ENCODE peak calls at places on chromosomes 1 and 21, in five cellular contexts. One of them, this sample, is unnamed.
A peak's percentile ranks its signal among the peaks of the same experiment; 100 is the strongest.

GRCh38 chr1:51331206-51332100 is 1.1 kb upstream of the TTC39A start:
- DNase-seq in T-helper 2 cell: no peak
- DNase-seq in GM04504: peak; percentile 24
- DNase-seq in endothelial cell: no peak
- DNase-seq in lower leg skin: peak; percentile 84
- DNase-seq in this sample: peak; percentile 56

GRCh38 chr1:177969825-177970371 is at the start of gene SEC16B:
- DNase-seq in T-helper 2 cell: no peak
- DNase-seq in lower leg skin: no peak
- DNase-seq in GM04504: no peak
- DNase-seq in endothelial cell: no peak
- DNase-seq in this sample: no peak

GRCh38 chr1:27388337-27389005 is 4.0 kb upstream of the GPR3 start:
- DNase-seq in endothelial cell: peak; percentile 63
- DNase-seq in T-helper 2 cell: peak; percentile 60
- DNase-seq in lower leg skin: peak; percentile 95
- DNase-seq in GM04504: no peak
- DNase-seq in this sample: no peak

GRCh38 chr1:100423832-100424337 is 71.6 kb downstream of the CDC14A start:
- DNase-seq in lower leg skin: no peak
- DNase-seq in endothelial cell: no peak
- DNase-seq in T-helper 2 cell: peak; percentile 81
- DNase-seq in GM04504: no peak
- DNase-seq in this sample: no peak

GRCh38 chr1:21766210-21766609 is 16.7 kb downstream of the USP48 start:
- DNase-seq in endothelial cell: no peak
- DNase-seq in T-helper 2 cell: peak; percentile 32
- DNase-seq in GM04504: no peak
- DNase-seq in lower leg skin: no peak
- DNase-seq in this sample: no peak

GRCh38 chr1:185694081-185694480 is 40.1 kb upstream of the HMCN1 start:
- DNase-seq in endothelial cell: no peak
- DNase-seq in lower leg skin: no peak
- DNase-seq in GM04504: no peak
- DNase-seq in T-helper 2 cell: peak; percentile 75
- DNase-seq in this sample: no peak

GRCh38 chr21:15722591-15723324 is 7.0 kb upstream of the USP25 start:
- DNase-seq in lower leg skin: no peak
- DNase-seq in endothelial cell: no peak
- DNase-seq in GM04504: no peak
- DNase-seq in T-helper 2 cell: no peak
- DNase-seq in this sample: no peak

GRCh38 chr1:102919659-102920058 is 188.7 kb downstream of the COL11A1 start:
- DNase-seq in T-helper 2 cell: no peak
- DNase-seq in GM04504: peak; percentile 9
- DNase-seq in lower leg skin: no peak
- DNase-seq in endothelial cell: no peak
- DNase-seq in this sample: no peak

GRCh38 chr1:46599044-46599970 is 4.8 kb downstream of the MKNK1 start:
- DNase-seq in GM04504: no peak
- DNase-seq in endothelial cell: no peak
- DNase-seq in T-helper 2 cell: peak; percentile 59
- DNase-seq in lower leg skin: no peak
- DNase-seq in this sample: no peak

GRCh38 chr21:42160950-42161225 is 58.1 kb upstream of the ABCG1 start:
- DNase-seq in T-helper 2 cell: no peak
- DNase-seq in endothelial cell: no peak
- DNase-seq in lower leg skin: peak; percentile 67
- DNase-seq in GM04504: no peak
- DNase-seq in this sample: no peak

GRCh38 chr1:18329469-18329868 is 151.3 kb upstream of the KLHDC7A start:
- DNase-seq in GM04504: no peak
- DNase-seq in T-helper 2 cell: no peak
- DNase-seq in lower leg skin: no peak
- DNase-seq in endothelial cell: no peak
- DNase-seq in this sample: no peak

GRCh38 chr1:66258404-66259105 is 275.4 kb upstream of the SGIP1 start:
- DNase-seq in lower leg skin: no peak
- DNase-seq in endothelial cell: no peak
- DNase-seq in GM04504: no peak
- DNase-seq in T-helper 2 cell: peak; percentile 63
- DNase-seq in this sample: no peak

GRCh38 chr1:30900486-30900885 is 8.1 kb downstream of the SDC3 start:
- DNase-seq in GM04504: no peak
- DNase-seq in T-helper 2 cell: no peak
- DNase-seq in lower leg skin: no peak
- DNase-seq in endothelial cell: no peak
- DNase-seq in this sample: no peak

GRCh38 chr1:205963352-205963751 is 20.1 kb upstream of the SLC26A9 start:
- DNase-seq in T-helper 2 cell: no peak
- DNase-seq in endothelial cell: no peak
- DNase-seq in GM04504: peak; percentile 66
- DNase-seq in lower leg skin: no peak
- DNase-seq in this sample: no peak

GRCh38 chr1:28104866-28105467 is 16.6 kb upstream of the EYA3 start:
- DNase-seq in T-helper 2 cell: no peak
- DNase-seq in endothelial cell: peak; percentile 18
- DNase-seq in lower leg skin: peak; percentile 43
- DNase-seq in GM04504: no peak
- DNase-seq in this sample: peak; percentile 45

GRCh38 chr1:168917796-168918195 is 188.7 kb upstream of the ATP1B1 start:
- DNase-seq in endothelial cell: no peak
- DNase-seq in T-helper 2 cell: no peak
- DNase-seq in lower leg skin: no peak
- DNase-seq in GM04504: no peak
- DNase-seq in this sample: no peak

GRCh38 chr1:12148160-12148957 is 18.4 kb upstream of the TNFRSF1B start:
- DNase-seq in lower leg skin: no peak
- DNase-seq in T-helper 2 cell: peak; percentile 54
- DNase-seq in GM04504: no peak
- DNase-seq in endothelial cell: no peak
- DNase-seq in this sample: no peak

GRCh38 chr1:205480349-205481278 is 23.9 kb upstream of the CDK18 start:
- DNase-seq in GM04504: no peak
- DNase-seq in lower leg skin: no peak
- DNase-seq in T-helper 2 cell: peak; percentile 63
- DNase-seq in endothelial cell: no peak
- DNase-seq in this sample: no peak

GRCh38 chr1:90132306-90132705 is 137.4 kb downstream of the ZNF326 start:
- DNase-seq in endothelial cell: no peak
- DNase-seq in GM04504: no peak
- DNase-seq in lower leg skin: no peak
- DNase-seq in T-helper 2 cell: no peak
- DNase-seq in this sample: no peak

GRCh38 chr1:94083653-94084052 is 37.3 kb downstream of the ABCA4 start:
- DNase-seq in endothelial cell: no peak
- DNase-seq in GM04504: no peak
- DNase-seq in lower leg skin: peak; percentile 28
- DNase-seq in T-helper 2 cell: no peak
- DNase-seq in this sample: no peak

GRCh38 chr1:44740179-44740617 is 561 bp downstream of the KIF2C start:
- DNase-seq in GM04504: no peak
- DNase-seq in T-helper 2 cell: no peak
- DNase-seq in endothelial cell: no peak
- DNase-seq in lower leg skin: no peak
- DNase-seq in this sample: peak; percentile 16

GRCh38 chr1:82177190-82177589 is 376.5 kb downstream of the ADGRL2 start:
- DNase-seq in lower leg skin: no peak
- DNase-seq in GM04504: no peak
- DNase-seq in T-helper 2 cell: no peak
- DNase-seq in endothelial cell: no peak
- DNase-seq in this sample: no peak

GRCh38 chr1:112395261-112395831 is 668 bp upstream of the CTTNBP2NL start:
- DNase-seq in GM04504: no peak
- DNase-seq in T-helper 2 cell: no peak
- DNase-seq in lower leg skin: no peak
- DNase-seq in endothelial cell: peak; percentile 9
- DNase-seq in this sample: peak; percentile 48

This sample was measured in SJSA1.